ENCODE peak calls at places on chromosomes 4 and X, in four cellular contexts. Z is astrocyte; R is BE2C; C is effector memory CD4-positive, alpha-beta T cell. P is an unnamed sample. For H3K36me3 and H3K4me1, the result is how much of the 10 kb centered on the place peaks cover.

GRCh38 chr4:173415885-173416658 is 17.2 kb upstream of the SCRG1 start:
- DNase-seq in Z (no peak), R (no peak), C (no peak), P (no peak)

GRCh38 chr4:72569719-72570235 is 756 bp upstream of the ADAMTS3 start:
- DNase-seq in Z (no peak), R (no peak), C (no peak), P (no peak)

GRCh38 chr4:6474053-6474568 is 1.7 kb upstream of the PPP2R2C start:
- DNase-seq in Z (no peak), R (peak), C (no peak), P (no peak)

GRCh38 chrX:49272426-49272825 is 2.8 kb downstream of the PPP1R3F start:
- DNase-seq in Z (no peak), R (no peak), C (no peak), P (no peak)

GRCh38 chrX:42119076-42119475 is 195.7 kb upstream of the CASK start:
- DNase-seq in Z (peak), R (no peak), C (no peak), P (peak)

GRCh38 chr4:126583509-126583908 is 1049.2 kb upstream of the INTU start:
- DNase-seq in Z (no peak), R (peak), C (no peak), P (peak)

GRCh38 chrX:136146614-136147319 is 566 bp upstream of the FHL1 start:
- DNase-seq in Z (no peak), R (peak), C (no peak), P (peak)

GRCh38 chr4:89056953-89057398 is at the start of gene FAM13A:
- DNase-seq in Z (peak), R (peak), C (no peak), P (peak)

GRCh38 chr4:12729384-12729783 is 754.8 kb downstream of the RAB28 start:
- DNase-seq in Z (peak), R (no peak), C (no peak), P (no peak)

GRCh38 chr4:7424553-7425111 is 10.1 kb downstream of the PSAPL1 start:
- DNase-seq in Z (no peak), R (no peak), C (no peak), P (no peak)

GRCh38 chr4:82739292-82740190 is 59.1 kb downstream of the SCD5 start:
- DNase-seq in Z (no peak), R (peak), C (no peak), P (peak)

GRCh38 chrX:77442728-77443127 is 4.5 kb upstream of the FGF16 start:
- DNase-seq in Z (peak), R (no peak), C (no peak), P (no peak)

GRCh38 chr4:1542226-1542490 is 135.9 kb upstream of the NKX1-1 start:
- DNase-seq in Z (no peak), R (no peak), C (no peak), P (no peak)

GRCh38 chr4:187887886-187888285 is 107.7 kb upstream of the ZFP42 start:
- DNase-seq in Z (no peak), R (no peak), C (no peak), P (no peak)

GRCh38 chr4:41430796-41431195 is 107.2 kb upstream of the LIMCH1 start:
- DNase-seq in Z (peak), R (no peak), C (no peak), P (no peak)

GRCh38 chr4:112327950-112328349 is 30.8 kb downstream of the ALPK1 start:
- DNase-seq in Z (peak), R (no peak), C (no peak), P (peak)

GRCh38 chrX:15672886-15673285 is 8.3 kb upstream of the CLTRN start:
- DNase-seq in Z (no peak), R (no peak), C (no peak), P (no peak)

GRCh38 chr4:99971453-99972111 is 21.5 kb upstream of the H2AZ1 start:
- DNase-seq in Z (no peak), R (no peak), C (no peak), P (no peak)

GRCh38 chr4:37068580-37068979 is 176.0 kb upstream of the NWD2 start:
- DNase-seq in Z (no peak), R (no peak), C (no peak), P (peak)

GRCh38 chr4:54626113-54626512 is 31.6 kb upstream of the KIT start:
- DNase-seq in Z (no peak), R (no peak), C (no peak), P (no peak)

GRCh38 chrX:103845165-103845653 is 13.2 kb upstream of the RAB9B start:
- DNase-seq in Z (peak), R (peak), C (peak), P (peak)

DNA sequence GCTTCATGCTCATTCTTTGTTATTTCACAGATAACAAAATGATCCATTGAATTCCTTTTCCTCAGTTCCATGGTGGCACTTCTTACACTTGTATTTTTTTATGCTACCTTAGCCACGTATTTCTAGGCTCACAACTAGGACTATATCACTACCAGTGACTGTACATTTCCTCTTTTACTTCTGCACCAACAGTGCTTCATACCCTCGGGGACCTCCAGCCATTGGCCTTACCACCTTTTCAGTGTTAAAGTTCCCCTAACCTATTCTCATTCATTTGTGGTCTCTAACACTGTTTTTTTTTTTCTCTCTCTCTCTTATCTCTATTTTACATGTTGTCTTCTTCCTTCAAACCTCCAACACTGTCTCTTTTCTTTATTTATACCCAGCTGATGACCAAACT is 315.9 kb downstream of the ANK2 start:
- DNase-seq in Z (no peak), R (no peak), C (no peak), P (no peak)
- H3K36me3 ChIP-seq in Z (under half), R (under half), C (under half), P (under half)

GRCh38 chr4:148054275-148054674 is 322.4 kb downstream of the ARHGAP10 start:
- DNase-seq in Z (no peak), R (peak), C (no peak), P (peak)

GRCh38 chr4:148055844-148056243 is 324.0 kb downstream of the ARHGAP10 start:
- DNase-seq in Z (no peak), R (no peak), C (no peak), P (no peak)

GRCh38 chr4:148053298-148054003 is 321.6 kb downstream of the ARHGAP10 start:
- DNase-seq in Z (no peak), R (no peak), C (no peak), P (no peak)

GRCh38 chr4:148051403-148051802 is 319.5 kb downstream of the ARHGAP10 start:
- DNase-seq in Z (no peak), R (no peak), C (no peak), P (no peak)

GRCh38 chr4:148052448-148052847 is 320.6 kb downstream of the ARHGAP10 start:
- DNase-seq in Z (no peak), R (no peak), C (no peak), P (no peak)
- H3K4me1 ChIP-seq in Z (under half), R (under half), C (half or more), P (under half)

DNA sequence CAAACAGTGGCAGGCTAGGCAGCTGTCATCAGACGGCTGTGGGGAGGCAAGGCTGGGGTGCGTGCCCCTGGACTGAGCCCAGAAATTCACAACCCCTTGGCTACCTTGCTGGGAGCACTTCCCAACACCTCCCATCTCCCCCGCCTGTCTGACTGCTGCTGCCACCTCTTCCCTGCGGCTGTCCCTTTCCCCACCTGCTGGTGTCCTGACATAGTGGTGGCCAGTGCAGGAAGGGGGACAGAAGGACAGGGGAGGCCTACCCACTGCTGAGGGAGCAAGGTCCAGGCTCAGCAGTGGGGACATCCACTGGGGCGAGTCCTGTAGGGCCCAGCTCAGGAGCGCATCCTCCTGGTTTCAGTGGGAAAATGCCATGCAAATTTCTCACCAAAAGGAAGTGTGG is 3.4 kb downstream of the ABCD1 start:
- DNase-seq in Z (no peak), R (no peak), C (no peak), P (no peak)
- H3K4me3 ChIP-seq in Z (no peak), R (no peak), C (no peak), P (no peak)

DNA sequence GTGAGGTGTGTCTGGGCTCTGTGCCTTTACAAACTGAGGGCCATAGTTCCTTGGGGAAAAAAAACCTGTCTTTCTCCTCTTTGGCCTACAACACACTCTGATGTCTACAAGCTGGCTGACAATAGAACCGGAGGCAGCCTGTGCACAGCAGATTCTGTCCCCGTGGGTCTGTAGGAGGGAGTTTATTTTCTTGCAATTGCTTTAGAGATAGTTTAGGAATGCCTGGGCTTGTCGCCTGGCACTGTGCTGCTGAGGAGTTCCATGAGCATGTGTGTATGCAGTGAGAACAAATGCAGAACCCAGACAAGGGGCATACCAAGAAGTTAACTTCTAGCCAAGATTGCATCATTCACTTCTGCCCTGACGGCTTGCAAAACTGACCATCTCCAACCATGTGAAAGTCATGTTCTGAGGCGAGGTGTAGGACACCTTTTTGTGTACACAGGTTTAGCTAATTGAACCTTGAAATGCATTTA is 54.1 kb downstream of the CCNI start:
- DNase-seq in Z (peak), R (no peak), C (no peak), P (no peak)
- H3K36me3 ChIP-seq in Z (half or more), R (half or more), C (under half), P (half or more)

P was measured in HAP-1.